ENCODE peak calls at places on chromosomes 12 and 14, in seven cellular contexts. One of them, this sample, is unnamed.
A peak's percentile ranks its signal among the peaks of the same experiment; 100 is the strongest.

GRCh38 chr14:39368261-39368959 is 63.8 kb downstream of the FBXO33 start:
- DNase-seq in IMR-90: peak; percentile 78
- DNase-seq in mesendoderm: peak; percentile 96
- DNase-seq in trophoblast cell: peak; percentile 55
- DNase-seq in H1: peak; percentile 47
- DNase-seq in neuronal stem cell: peak; percentile 69
- DNase-seq in mesenchymal stem cell: peak; percentile 77
- DNase-seq in this sample: peak; percentile 80

GRCh38 chr12:100767950-100768349 is 26.6 kb upstream of the ANO4 start:
- DNase-seq in IMR-90: no peak
- DNase-seq in mesendoderm: no peak
- DNase-seq in trophoblast cell: no peak
- DNase-seq in H1: no peak
- DNase-seq in neuronal stem cell: no peak
- DNase-seq in mesenchymal stem cell: no peak
- DNase-seq in this sample: no peak

GRCh38 chr12:56677680-56678079 is 10.4 kb downstream of the PTGES3 start:
- DNase-seq in IMR-90: no peak
- DNase-seq in mesendoderm: no peak
- DNase-seq in trophoblast cell: no peak
- DNase-seq in H1: no peak
- DNase-seq in neuronal stem cell: no peak
- DNase-seq in mesenchymal stem cell: no peak
- DNase-seq in this sample: no peak

GRCh38 chr12:78853231-78853630 is 11.3 kb upstream of the SYT1 start:
- DNase-seq in IMR-90: no peak
- DNase-seq in mesendoderm: no peak
- DNase-seq in trophoblast cell: peak; percentile 26
- DNase-seq in H1: no peak
- DNase-seq in neuronal stem cell: no peak
- DNase-seq in mesenchymal stem cell: no peak
- DNase-seq in this sample: no peak

GRCh38 chr12:13404631-13405473 is 208.3 kb downstream of the EMP1 start:
- DNase-seq in IMR-90: no peak
- DNase-seq in mesendoderm: no peak
- DNase-seq in trophoblast cell: no peak
- DNase-seq in H1: no peak
- DNase-seq in neuronal stem cell: no peak
- DNase-seq in mesenchymal stem cell: no peak
- DNase-seq in this sample: no peak

GRCh38 chr12:52924764-52925716 is 20.2 kb upstream of the KRT8 start:
- DNase-seq in IMR-90: peak; percentile 93
- DNase-seq in mesendoderm: peak; percentile 94
- DNase-seq in trophoblast cell: peak; percentile 99
- DNase-seq in H1: no peak
- DNase-seq in neuronal stem cell: no peak
- DNase-seq in mesenchymal stem cell: peak; percentile 91
- DNase-seq in this sample: peak; percentile 26

GRCh38 chr14:42140001-42140400 is 533.3 kb downstream of the LRFN5 start:
- DNase-seq in IMR-90: peak; percentile 54
- DNase-seq in mesendoderm: no peak
- DNase-seq in trophoblast cell: no peak
- DNase-seq in H1: no peak
- DNase-seq in neuronal stem cell: no peak
- DNase-seq in mesenchymal stem cell: peak; percentile 12
- DNase-seq in this sample: no peak

GRCh38 chr12:93089805-93090569 is 160.9 kb upstream of the EEA1 start:
- DNase-seq in IMR-90: peak; percentile 99
- DNase-seq in mesendoderm: no peak
- DNase-seq in trophoblast cell: no peak
- DNase-seq in H1: no peak
- DNase-seq in neuronal stem cell: no peak
- DNase-seq in mesenchymal stem cell: peak; percentile 89
- DNase-seq in this sample: no peak

GRCh38 chr12:52313926-52314325 is 7.3 kb downstream of the KRT83 start:
- DNase-seq in IMR-90: no peak
- DNase-seq in mesendoderm: no peak
- DNase-seq in trophoblast cell: no peak
- DNase-seq in H1: no peak
- DNase-seq in neuronal stem cell: no peak
- DNase-seq in mesenchymal stem cell: no peak
- DNase-seq in this sample: peak; percentile 23

GRCh38 chr14:73188501-73188903 is 48.8 kb upstream of the PAPLN start:
- DNase-seq in IMR-90: peak; percentile 84
- DNase-seq in mesendoderm: no peak
- DNase-seq in trophoblast cell: peak; percentile 63
- DNase-seq in H1: no peak
- DNase-seq in neuronal stem cell: no peak
- DNase-seq in mesenchymal stem cell: peak; percentile 72
- DNase-seq in this sample: no peak

GRCh38 chr12:22812531-22812930 is 187.6 kb downstream of the ETNK1 start:
- DNase-seq in IMR-90: no peak
- DNase-seq in mesendoderm: no peak
- DNase-seq in trophoblast cell: peak; percentile 33
- DNase-seq in H1: no peak
- DNase-seq in neuronal stem cell: no peak
- DNase-seq in mesenchymal stem cell: no peak
- DNase-seq in this sample: no peak

GRCh38 chr14:45698462-45699134 is 445.6 kb upstream of the MIS18BP1 start:
- DNase-seq in IMR-90: no peak
- DNase-seq in mesendoderm: no peak
- DNase-seq in trophoblast cell: no peak
- DNase-seq in H1: no peak
- DNase-seq in neuronal stem cell: no peak
- DNase-seq in mesenchymal stem cell: peak; percentile 45
- DNase-seq in this sample: no peak

GRCh38 chr12:1883513-1883912 is 34.9 kb downstream of the CACNA2D4 start:
- DNase-seq in IMR-90: no peak
- DNase-seq in mesendoderm: no peak
- DNase-seq in trophoblast cell: no peak
- DNase-seq in H1: no peak
- DNase-seq in neuronal stem cell: no peak
- DNase-seq in mesenchymal stem cell: no peak
- DNase-seq in this sample: no peak
- H3K27ac ChIP-seq in IMR-90: no peak overlapping the region
- H3K27ac ChIP-seq in mesendoderm: no peak overlapping the region
- H3K27ac ChIP-seq in trophoblast cell: no peak overlapping the region
- H3K27ac ChIP-seq in H1: no peak overlapping the region
- H3K27ac ChIP-seq in neuronal stem cell: no peak overlapping the region
- H3K27ac ChIP-seq in mesenchymal stem cell: no peak overlapping the region
- H3K27ac ChIP-seq in this sample: no peak overlapping the region

DNA sequence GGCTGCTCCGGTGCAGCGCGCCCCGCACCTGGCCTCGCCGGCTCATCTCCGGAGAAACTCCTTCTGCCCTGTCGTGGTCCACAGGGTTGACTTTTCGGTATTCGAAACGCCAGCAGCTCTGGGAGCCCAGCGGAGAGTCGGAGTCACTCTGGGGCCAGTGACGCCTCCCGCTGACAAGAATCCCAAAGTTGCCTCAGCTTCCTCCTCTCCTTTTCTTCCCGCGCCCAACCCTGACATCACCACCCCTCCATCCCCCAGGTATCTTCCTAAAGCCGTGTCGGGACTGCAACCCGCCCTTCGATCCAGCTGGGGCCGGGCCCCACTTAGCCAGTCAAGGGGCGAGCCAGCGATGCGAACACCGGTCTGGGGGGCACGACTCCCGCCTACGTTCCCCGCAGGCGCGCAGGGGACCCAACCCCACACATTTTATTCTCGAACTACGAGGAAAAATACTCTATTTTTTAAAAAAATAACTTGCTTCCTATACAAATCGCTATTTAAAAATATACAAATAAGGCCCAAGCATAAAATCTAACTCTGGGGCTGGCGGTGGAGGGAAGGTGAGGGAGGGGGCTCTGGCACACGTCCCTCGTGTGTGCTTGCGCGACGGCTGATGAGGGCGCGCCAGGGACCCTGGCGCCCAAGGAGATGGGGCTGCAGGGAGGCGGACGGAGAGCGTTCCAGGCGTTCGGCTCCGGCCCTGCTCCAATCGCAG is 2.1 kb downstream of the NKX2-8 start:
- DNase-seq in IMR-90: no peak
- DNase-seq in mesendoderm: peak; percentile 54
- DNase-seq in trophoblast cell: no peak
- DNase-seq in H1: no peak
- DNase-seq in neuronal stem cell: no peak
- DNase-seq in mesenchymal stem cell: no peak
- DNase-seq in this sample: peak; percentile 57
- H3K18ac ChIP-seq in IMR-90: no peak overlapping the region
- H3K18ac ChIP-seq in mesendoderm: no peak overlapping the region
- H3K18ac ChIP-seq in trophoblast cell: no peak overlapping the region
- H3K18ac ChIP-seq in H1: no peak overlapping the region
- H3K18ac ChIP-seq in neuronal stem cell: no peak overlapping the region
- H3K18ac ChIP-seq in mesenchymal stem cell: no peak overlapping the region
- H3K18ac ChIP-seq in this sample: no peak overlapping the region

DNA sequence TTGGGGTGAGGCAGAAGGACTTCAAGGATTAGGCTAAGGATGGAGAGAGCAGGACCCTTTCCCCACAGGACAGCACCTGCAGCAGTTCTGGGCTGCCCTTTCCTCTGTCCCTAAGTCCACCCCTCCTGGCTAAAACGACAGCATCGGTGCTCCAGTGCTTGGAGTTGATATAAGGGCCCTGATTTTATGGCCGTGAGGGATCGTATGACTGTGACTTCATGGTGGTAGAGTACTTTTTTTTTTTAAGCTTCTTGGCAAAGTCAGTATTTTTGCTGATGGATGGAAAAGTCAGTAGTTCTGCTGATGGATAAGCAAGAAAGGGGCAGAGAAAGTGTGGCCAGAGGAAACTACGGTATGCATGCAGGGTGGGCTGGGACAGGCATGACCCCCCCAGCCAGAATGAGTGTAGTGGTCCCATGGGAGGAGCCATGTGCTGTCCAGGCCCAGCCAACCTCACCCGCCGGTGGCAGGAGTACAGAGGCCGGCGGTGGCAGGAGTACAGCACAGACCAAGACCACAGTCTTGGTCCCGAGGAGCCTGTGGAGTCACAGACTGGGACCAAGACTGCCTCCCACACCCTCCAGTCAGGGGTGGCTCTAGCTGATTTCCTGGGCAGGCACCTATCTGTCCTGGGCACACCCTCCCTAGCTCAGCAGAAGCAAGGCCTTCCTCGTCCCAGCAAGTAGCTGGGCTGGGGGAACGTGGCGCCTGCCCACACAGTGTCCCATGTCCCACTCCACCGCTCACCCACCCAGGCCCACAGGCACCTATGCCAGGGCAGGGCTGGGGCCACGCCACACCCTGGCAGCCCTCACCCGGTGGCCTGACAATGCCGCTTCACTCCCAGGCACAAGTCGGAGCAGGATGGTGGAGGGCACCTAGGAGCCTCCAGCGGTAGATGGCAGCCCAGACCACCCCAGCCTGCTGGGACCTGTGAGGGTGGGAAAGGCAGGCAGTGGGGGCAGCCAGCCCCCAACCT is 46.3 kb downstream of the CCDC88C start:
- DNase-seq in IMR-90: no peak
- DNase-seq in mesendoderm: no peak
- DNase-seq in trophoblast cell: no peak
- DNase-seq in H1: no peak
- DNase-seq in neuronal stem cell: no peak
- DNase-seq in mesenchymal stem cell: no peak
- DNase-seq in this sample: no peak
- H3K9ac ChIP-seq in IMR-90: no peak overlapping the region
- H3K9ac ChIP-seq in mesendoderm: no peak overlapping the region
- H3K9ac ChIP-seq in trophoblast cell: no peak overlapping the region
- H3K9ac ChIP-seq in H1: no peak overlapping the region
- H3K9ac ChIP-seq in neuronal stem cell: peak overlapping the region; percentile 6
- H3K9ac ChIP-seq in mesenchymal stem cell: no peak overlapping the region
- H3K9ac ChIP-seq in this sample: no peak overlapping the region

GRCh38 chr12:662541-663292 is 528 bp downstream of the NINJ2 start:
- DNase-seq in IMR-90: no peak
- DNase-seq in mesendoderm: no peak
- DNase-seq in trophoblast cell: no peak
- DNase-seq in H1: no peak
- DNase-seq in neuronal stem cell: no peak
- DNase-seq in mesenchymal stem cell: no peak
- DNase-seq in this sample: no peak

GRCh38 chr12:666066-666465 is 2.8 kb upstream of the NINJ2 start:
- DNase-seq in IMR-90: no peak
- DNase-seq in mesendoderm: no peak
- DNase-seq in trophoblast cell: no peak
- DNase-seq in H1: no peak
- DNase-seq in neuronal stem cell: no peak
- DNase-seq in mesenchymal stem cell: no peak
- DNase-seq in this sample: no peak

GRCh38 chr12:663293-663871 is at the start of gene NINJ2:
- DNase-seq in IMR-90: no peak
- DNase-seq in mesendoderm: no peak
- DNase-seq in trophoblast cell: no peak
- DNase-seq in H1: no peak
- DNase-seq in neuronal stem cell: no peak
- DNase-seq in mesenchymal stem cell: no peak
- DNase-seq in this sample: no peak

GRCh38 chr12:664779-665092 is 1.5 kb upstream of the NINJ2 start:
- DNase-seq in IMR-90: no peak
- DNase-seq in mesendoderm: no peak
- DNase-seq in trophoblast cell: no peak
- DNase-seq in H1: no peak
- DNase-seq in neuronal stem cell: no peak
- DNase-seq in mesenchymal stem cell: no peak
- DNase-seq in this sample: no peak

GRCh38 chr12:664075-664778 is 982 bp upstream of the NINJ2 start:
- DNase-seq in IMR-90: no peak
- DNase-seq in mesendoderm: no peak
- DNase-seq in trophoblast cell: no peak
- DNase-seq in H1: no peak
- DNase-seq in neuronal stem cell: no peak
- DNase-seq in mesenchymal stem cell: no peak
- DNase-seq in this sample: no peak
- H3K27ac ChIP-seq in IMR-90: no peak overlapping the region
- H3K27ac ChIP-seq in mesendoderm: no peak overlapping the region
- H3K27ac ChIP-seq in trophoblast cell: no peak overlapping the region
- H3K27ac ChIP-seq in H1: no peak overlapping the region
- H3K27ac ChIP-seq in neuronal stem cell: no peak overlapping the region
- H3K27ac ChIP-seq in mesenchymal stem cell: no peak overlapping the region
- H3K27ac ChIP-seq in this sample: no peak overlapping the region